ENCODE peak calls at places on chromosomes 5 and 9, in five cellular contexts. G is astrocyte of the spinal cord, X is lung, T is lower leg skin, M is left ventricle myocardium inferior. C is an unnamed sample.

GRCh38 chr5:10201223-10201868 is 48.3 kb downstream of the ATPSCKMT start:
- DNase-seq in T (no peak), G (no peak), X (no peak), M (no peak), C (no peak)

GRCh38 chr5:94329115-94329514 is 289.3 kb downstream of the KIAA0825 start:
- DNase-seq in G (peak), M (no peak), T (no peak), X (no peak), C (no peak)

GRCh38 chr5:40606077-40606765 is 73.5 kb upstream of the PTGER4 start:
- DNase-seq in X (peak), G (no peak), T (no peak), M (no peak), C (no peak)

GRCh38 chr5:158382473-158382872 is 523.5 kb upstream of the CLINT1 start:
- DNase-seq in M (peak), G (peak), X (peak), T (peak), C (no peak)

GRCh38 chr9:116695441-116695840 is 8.3 kb downstream of the TRIM32 start:
- DNase-seq in X (no peak), M (no peak), G (no peak), T (peak), C (no peak)

GRCh38 chr9:110700953-110701352 is 32.4 kb downstream of the MUSK start:
- DNase-seq in X (no peak), G (peak), M (no peak), T (no peak), C (no peak)

GRCh38 chr9:117218951-117219350 is 195.9 kb downstream of the ASTN2 start:
- DNase-seq in T (no peak), X (no peak), M (no peak), G (no peak), C (no peak)

GRCh38 chr5:61263561-61264272 is 68.3 kb upstream of the ZSWIM6 start:
- DNase-seq in X (peak), T (no peak), M (no peak), G (no peak), C (no peak)

GRCh38 chr5:41403846-41404245 is 106.6 kb downstream of the PLCXD3 start:
- DNase-seq in X (no peak), G (no peak), M (no peak), T (no peak), C (no peak)

GRCh38 chr5:82619097-82619496 is 340.9 kb upstream of the RPS23 start:
- DNase-seq in M (no peak), G (no peak), T (no peak), X (no peak), C (no peak)

GRCh38 chr5:82610686-82611085 is 332.5 kb upstream of the RPS23 start:
- DNase-seq in T (no peak), G (no peak), X (no peak), M (no peak), C (no peak)

GRCh38 chr5:82614706-82615105 is 336.6 kb upstream of the RPS23 start:
- DNase-seq in M (no peak), T (no peak), G (no peak), X (no peak), C (no peak)

GRCh38 chr5:82613886-82614285 is 335.7 kb upstream of the RPS23 start:
- DNase-seq in X (no peak), M (no peak), G (no peak), T (no peak), C (no peak)
- H3K4me3 ChIP-seq in X (no peak), M (no peak), G (no peak), T (no peak), C (no peak)

DNA sequence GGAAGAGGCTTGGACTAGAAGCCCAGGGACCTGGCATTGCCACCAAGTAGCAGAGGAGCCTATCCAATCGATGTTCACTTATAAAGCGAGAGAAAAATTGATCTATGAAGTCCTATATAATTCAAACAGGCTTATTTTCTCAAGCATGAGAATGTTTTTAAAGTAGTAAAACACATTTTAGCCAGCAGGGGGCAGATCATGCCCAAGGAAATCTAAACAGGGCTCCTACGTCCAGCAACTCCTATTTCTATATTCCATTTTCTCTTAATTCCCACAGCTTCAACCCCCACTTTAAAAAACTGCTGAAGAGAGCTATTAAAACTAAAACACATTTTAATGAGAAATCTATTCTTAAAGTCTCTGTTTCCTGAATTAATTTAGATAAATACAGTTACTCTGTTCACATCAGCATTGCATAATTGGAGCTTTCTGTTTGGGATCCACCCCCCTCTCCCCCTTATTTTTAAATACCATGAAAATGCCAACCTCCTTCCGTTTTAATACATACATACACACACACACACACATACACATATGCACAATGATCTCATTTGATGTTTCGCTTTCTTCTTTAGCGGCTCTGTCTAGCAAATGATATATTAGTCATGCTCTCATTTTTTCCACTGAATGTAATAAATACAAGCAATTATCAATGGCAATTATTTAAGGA is 144.9 kb downstream of the MYO10 start:
- DNase-seq in T (no peak), X (no peak), M (no peak), G (peak), C (no peak)
- H3K4me3 ChIP-seq in T (no peak), X (no peak), M (no peak), G (no peak), C (no peak)

DNA sequence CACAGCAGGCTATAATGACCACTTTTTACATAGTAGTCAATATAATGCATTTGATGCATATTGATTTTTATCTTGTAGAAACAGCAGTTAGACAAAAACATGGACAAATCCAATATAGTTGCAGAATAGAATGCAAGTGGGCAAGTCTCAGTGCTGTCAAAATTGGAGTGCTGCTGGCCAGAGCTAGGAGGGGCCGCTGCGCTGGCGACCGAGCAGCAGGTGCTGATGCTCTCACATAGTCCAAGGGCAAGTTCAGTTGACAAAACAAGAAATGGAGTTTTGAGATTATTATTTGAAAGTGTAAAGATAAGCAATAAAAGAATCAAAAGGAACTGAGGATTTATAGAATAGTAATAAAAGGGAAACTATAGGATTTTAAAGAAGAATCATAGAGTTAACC is 60.6 kb upstream of the CDK20 start:
- DNase-seq in T (no peak), G (no peak), M (no peak), X (no peak), C (peak)
- H3K4me3 ChIP-seq in T (no peak), G (no peak), M (no peak), X (no peak), C (no peak)

GRCh38 chr5:73450041-73450598 is 1.5 kb upstream of the FOXD1 start:
- DNase-seq in M (no peak), X (no peak), G (peak), T (no peak), C (no peak)
- H3K4me3 ChIP-seq in M (no peak), X (no peak), G (no peak), T (no peak), C (no peak)

DNA sequence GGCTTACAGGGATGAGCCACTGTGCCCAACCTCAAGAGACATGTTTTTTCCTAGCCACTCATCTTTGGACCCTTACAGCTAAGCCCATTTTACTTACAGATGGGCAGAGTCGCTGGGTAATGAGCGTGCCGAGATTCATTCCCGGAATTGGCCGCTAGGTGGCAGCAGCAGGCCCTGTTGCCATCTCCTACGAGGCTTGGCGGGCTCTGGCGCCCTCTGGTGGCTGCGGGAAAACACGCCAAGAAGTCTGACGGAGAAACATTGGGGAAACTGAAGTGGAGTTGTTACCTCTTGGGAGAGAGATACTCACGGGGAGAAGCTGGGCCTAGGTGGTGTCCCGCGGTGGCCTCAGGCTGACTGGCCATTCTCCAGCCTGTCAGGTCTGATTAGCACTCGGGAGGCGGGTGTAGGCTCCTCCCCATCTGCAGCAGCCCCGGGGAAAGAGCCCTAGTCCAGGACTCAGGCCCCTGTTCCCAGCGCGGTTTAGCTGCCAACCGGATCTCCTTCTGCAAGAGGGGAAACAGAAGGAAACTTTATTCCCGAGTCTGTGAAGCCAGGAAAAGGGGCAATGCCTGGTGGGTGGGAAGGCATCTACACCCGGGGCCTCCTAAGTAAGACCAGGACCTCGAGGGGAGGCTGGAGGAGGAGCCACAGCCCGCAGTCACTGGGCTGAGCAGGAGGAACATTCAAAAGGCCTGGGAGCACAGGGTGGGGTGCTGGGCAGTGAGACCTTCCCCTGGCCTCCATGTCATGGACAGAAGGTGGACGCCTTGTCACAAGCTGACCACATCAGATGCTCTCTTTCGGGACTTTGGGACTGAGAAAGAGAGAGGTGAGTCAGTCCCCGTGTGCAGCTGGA is 9.7 kb downstream of the PTGES2 start:
- DNase-seq in M (peak), X (peak), T (peak), G (peak), C (peak)
- H3K4me3 ChIP-seq in M (no peak), X (no peak), T (no peak), G (no peak), C (no peak)

GRCh38 chr5:76425940-76426339 is 22.9 kb downstream of the IQGAP2 start:
- DNase-seq in M (no peak), G (no peak), T (no peak), X (no peak), C (no peak)
- H3K4me3 ChIP-seq in M (no peak), G (no peak), T (no peak), X (no peak), C (no peak)

GRCh38 chr5:66864240-66864884 is 268.2 kb downstream of the MAST4 start:
- DNase-seq in M (no peak), G (peak), T (no peak), X (no peak), C (no peak)
- H3K4me3 ChIP-seq in M (no peak), G (no peak), T (no peak), X (no peak), C (no peak)

DNA sequence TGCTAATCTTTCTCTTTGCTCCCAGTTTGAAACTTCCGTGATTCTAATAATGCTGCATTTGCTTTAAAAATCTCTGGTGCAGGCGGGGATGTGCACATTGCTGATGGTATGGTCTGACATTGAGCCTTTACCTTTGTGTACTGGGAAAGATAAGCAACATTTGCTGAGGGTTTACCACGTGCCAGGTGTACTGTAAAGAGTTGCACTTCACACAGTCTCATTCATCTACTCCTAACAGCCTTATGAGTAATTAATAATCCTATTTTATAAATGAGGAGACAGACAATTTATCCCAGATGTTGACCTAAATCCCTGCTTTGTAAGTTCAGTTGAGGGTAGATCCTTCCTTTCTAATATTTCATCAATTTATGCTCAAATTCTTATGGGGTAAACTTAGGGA is 726 bp upstream of the ADGRV1 start:
- DNase-seq in G (no peak), M (no peak), T (no peak), X (no peak), C (no peak)
- H3K4me3 ChIP-seq in G (peak), M (peak), T (no peak), X (no peak), C (peak)

DNA sequence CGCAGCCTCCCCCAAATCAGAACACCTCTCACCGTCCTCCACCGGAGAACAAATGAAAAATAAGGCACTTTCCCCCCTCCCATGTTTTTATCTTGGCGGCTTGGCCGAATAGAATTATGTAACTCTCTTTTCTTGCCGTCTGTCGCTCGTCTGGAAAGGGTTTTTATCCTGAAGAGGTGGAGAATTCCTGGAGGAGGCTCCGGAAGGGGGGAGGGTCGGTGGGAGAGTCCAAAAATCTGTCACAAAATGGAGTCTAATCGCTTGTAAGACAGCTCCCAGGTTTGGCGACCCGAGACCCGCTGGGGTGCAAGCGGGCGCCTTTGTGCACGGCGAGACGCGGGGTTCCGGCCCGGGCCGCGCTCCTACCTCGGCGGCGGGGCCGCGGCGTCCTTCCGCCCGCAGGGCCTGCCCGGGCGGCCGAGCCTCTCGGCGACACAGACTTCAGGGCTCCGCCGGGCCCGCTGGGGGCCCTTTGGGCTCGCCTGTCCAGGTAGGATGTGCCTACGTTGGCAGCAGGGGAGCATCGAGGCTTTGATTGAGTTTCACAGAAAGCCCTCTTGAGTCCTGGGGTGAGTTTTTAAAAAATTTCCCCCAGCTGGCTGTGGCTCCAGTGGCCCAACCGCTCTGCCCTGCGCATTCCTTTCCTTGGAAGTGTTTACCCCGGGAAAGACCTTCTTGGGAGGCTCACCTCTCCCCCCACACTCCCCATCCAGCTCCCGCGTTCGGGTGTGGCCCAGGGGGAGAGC is 5.0 kb downstream of the LMX1B start:
- DNase-seq in T (no peak), G (no peak), X (no peak), M (no peak), C (no peak)
- H3K4me3 ChIP-seq in T (no peak), G (no peak), X (no peak), M (peak), C (no peak)

DNA sequence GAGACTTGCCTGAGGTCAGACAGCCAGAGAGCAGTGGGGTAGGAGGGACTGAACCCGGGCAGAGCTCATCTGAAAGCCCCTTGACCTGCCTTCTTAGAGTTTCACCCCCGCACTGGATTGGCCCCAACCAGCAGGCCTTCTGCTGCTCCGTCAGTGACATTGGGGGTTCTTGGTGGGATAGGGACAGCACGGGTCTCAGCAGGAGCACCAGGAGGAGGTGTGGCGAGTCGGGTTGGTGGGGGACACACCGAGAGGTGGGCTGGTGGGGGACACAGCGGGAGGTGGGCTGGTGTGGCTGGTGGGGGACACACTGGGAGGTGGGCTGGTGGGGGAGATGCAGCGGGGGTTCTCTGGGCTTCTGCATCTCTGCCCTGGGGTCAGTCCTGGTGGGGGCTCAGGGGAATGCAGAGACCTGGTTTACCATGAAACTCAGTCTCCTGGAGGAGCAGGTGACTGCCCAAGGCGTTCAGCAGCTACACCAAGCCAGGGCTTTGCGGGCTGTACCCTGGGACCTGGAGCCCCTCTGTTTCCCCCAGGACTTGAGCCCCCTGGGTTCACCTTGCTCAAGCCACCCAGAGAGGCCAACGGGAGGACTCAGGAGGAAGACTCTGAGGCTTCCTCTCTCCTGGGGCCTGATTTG is 28.1 kb upstream of the RNU6ATAC start:
- DNase-seq in M (no peak), G (no peak), X (no peak), T (no peak), C (peak)
- H3K4me3 ChIP-seq in M (no peak), G (no peak), X (no peak), T (no peak), C (no peak)